ENCODE peak calls at places on chromosomes 16 and 17, in five cellular contexts. F, O, V, I and K are unnamed samples.

GRCh38 chr17:48610282-48611211 is at the start of gene HOXB7:
- DNase-seq in I (no peak), O (peak; percentile 75), F (no peak), V (peak; percentile 76), K (peak; percentile 62)

GRCh38 chr17:5364156-5364555 is 55.3 kb downstream of the NUP88 start:
- DNase-seq in I (no peak), O (no peak), F (no peak), V (no peak), K (peak; percentile 83)

GRCh38 chr17:7258731-7259554 is 3.3 kb downstream of the CLDN7 start:
- DNase-seq in I (peak; percentile 78), F (no peak), V (no peak), O (peak; percentile 64), K (peak; percentile 27)

GRCh38 chr17:81904600-81905423 is 2.8 kb downstream of the NPB start:
- DNase-seq in F (no peak), O (no peak), V (no peak), I (no peak), K (no peak)

GRCh38 chr16:86529160-86529559 is 18.8 kb downstream of the FOXF1 start:
- DNase-seq in O (no peak), V (no peak), I (no peak), F (no peak), K (peak; percentile 13)

GRCh38 chr17:8740486-8740885 is 4.2 kb downstream of the CCDC42 start:
- DNase-seq in I (no peak), O (no peak), F (peak; percentile 61), V (peak; percentile 14), K (no peak)

GRCh38 chr17:39222866-39223834 is 2.6 kb downstream of the STAC2 start:
- DNase-seq in I (no peak), V (no peak), F (no peak), O (no peak), K (no peak)

GRCh38 chr16:3480901-3481695 is 14.2 kb downstream of the C16orf90 start:
- DNase-seq in V (peak; percentile 64), I (peak; percentile 64), O (no peak), F (no peak), K (no peak)

GRCh38 chr16:62058412-62058811 is 22.2 kb upstream of the CDH8 start:
- DNase-seq in F (no peak), I (no peak), O (no peak), V (no peak), K (no peak)

GRCh38 chr17:61221181-61221580 is 178.5 kb upstream of the TBX2 start:
- DNase-seq in F (no peak), O (no peak), I (no peak), V (no peak), K (no peak)

GRCh38 chr16:47574091-47575054 is 113.2 kb downstream of the PHKB start:
- DNase-seq in O (no peak), F (no peak), V (no peak), I (no peak), K (peak; percentile 49)

GRCh38 chr16:2854700-2855309 is 3.2 kb downstream of the PRSS22 start:
- DNase-seq in I (no peak), F (peak; percentile 80), O (no peak), V (peak; percentile 61), K (no peak)

GRCh38 chr17:76513306-76513692 is 12.1 kb upstream of the RHBDF2 start:
- DNase-seq in V (no peak), F (no peak), O (no peak), I (no peak), K (no peak)

GRCh38 chr16:87487361-87487924 is 5.4 kb downstream of the ZCCHC14 start:
- DNase-seq in F (peak; percentile 72), O (no peak), I (peak; percentile 97), V (peak; percentile 41), K (no peak)

GRCh38 chr17:52383493-52384100 is 225.1 kb upstream of the CA10 start:
- DNase-seq in O (peak; percentile 70), I (peak; percentile 71), V (peak; percentile 13), F (peak; percentile 69), K (peak; percentile 0)

GRCh38 chr17:36185416-36185815 is 9.0 kb upstream of the TBC1D3B start:
- DNase-seq in F (no peak), V (no peak), O (no peak), I (no peak), K (no peak)

GRCh38 chr17:13337864-13338371 is 263.8 kb downstream of the HS3ST3A1 start:
- DNase-seq in V (peak; percentile 14), O (peak; percentile 62), I (peak; percentile 42), F (no peak), K (peak; percentile 78)
- TF ChIP-seq MAFK in V (no peak), O (peak; percentile 37), I (peak; percentile 56), F (no peak), K (peak; percentile 60)

DNA sequence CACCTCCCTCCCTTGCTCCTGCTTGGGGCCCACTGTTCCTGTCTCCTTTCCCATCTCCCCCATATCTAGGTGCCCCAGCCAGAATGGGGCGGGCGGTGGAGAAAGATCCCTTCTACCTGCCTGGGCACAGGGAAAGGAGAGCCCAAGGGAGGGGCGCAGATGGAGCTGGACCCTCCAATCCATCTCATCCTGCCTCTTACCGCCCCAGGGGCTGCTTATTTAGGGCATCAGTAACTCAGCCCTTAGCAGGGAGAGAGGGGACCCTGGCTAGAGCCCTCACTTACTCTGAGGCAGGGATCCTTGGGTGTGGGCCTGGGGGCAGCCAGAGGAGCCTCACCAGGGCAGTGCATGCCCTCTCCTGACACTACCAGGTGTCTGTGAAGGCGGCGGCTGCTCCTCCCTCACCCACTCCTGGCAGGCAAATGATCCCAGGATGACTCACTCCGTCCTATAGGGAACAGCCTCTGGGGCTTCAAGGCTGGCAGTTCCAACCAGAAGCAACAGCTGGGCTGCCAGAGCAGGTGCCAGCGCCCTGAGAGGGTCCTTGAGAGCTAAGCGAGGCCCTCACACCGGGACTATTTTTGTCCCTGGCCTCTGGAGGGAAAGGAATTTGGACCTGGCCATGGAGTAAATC is 16.3 kb upstream of the BCAR1 start:
- DNase-seq in V (no peak), O (peak; percentile 75), F (no peak), I (peak; percentile 71), K (peak; percentile 53)
- TF ChIP-seq MAFK in V (no peak), O (no peak), F (no peak), I (no peak), K (no peak)

DNA sequence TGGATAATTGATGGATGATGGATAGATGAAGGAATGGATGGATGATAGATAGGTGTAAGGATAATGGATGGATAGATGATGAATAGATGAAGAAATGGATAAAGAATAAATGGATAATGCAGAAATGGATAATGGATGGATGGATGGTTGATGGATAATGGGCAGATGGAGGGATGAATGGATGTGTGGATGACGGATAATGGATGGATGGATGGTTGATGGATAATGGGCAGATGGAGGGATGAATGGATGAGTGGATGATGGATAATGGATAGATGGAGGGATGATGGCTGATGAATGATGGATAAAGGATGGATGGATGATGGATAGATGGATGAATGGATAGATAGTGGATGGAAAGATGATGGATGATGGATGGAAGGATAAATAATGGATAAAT is 239.2 kb downstream of the KATNIP start:
- DNase-seq in O (no peak), F (no peak), V (no peak), I (no peak), K (no peak)
- TF ChIP-seq MAFK in O (no peak), F (no peak), V (no peak), I (no peak), K (no peak)

GRCh38 chr17:57507828-57508227 is 237.3 kb downstream of the CCDC182 start:
- DNase-seq in V (no peak), I (no peak), O (no peak), F (no peak), K (no peak)
- TF ChIP-seq MAFK in V (no peak), I (no peak), O (no peak), F (no peak), K (no peak)

GRCh38 chr16:66226762-66227161 is 139.7 kb upstream of the CDH5 start:
- DNase-seq in O (no peak), V (no peak), F (no peak), I (no peak), K (no peak)
- TF ChIP-seq MAFK in O (no peak), V (no peak), F (no peak), I (no peak), K (no peak)

DNA sequence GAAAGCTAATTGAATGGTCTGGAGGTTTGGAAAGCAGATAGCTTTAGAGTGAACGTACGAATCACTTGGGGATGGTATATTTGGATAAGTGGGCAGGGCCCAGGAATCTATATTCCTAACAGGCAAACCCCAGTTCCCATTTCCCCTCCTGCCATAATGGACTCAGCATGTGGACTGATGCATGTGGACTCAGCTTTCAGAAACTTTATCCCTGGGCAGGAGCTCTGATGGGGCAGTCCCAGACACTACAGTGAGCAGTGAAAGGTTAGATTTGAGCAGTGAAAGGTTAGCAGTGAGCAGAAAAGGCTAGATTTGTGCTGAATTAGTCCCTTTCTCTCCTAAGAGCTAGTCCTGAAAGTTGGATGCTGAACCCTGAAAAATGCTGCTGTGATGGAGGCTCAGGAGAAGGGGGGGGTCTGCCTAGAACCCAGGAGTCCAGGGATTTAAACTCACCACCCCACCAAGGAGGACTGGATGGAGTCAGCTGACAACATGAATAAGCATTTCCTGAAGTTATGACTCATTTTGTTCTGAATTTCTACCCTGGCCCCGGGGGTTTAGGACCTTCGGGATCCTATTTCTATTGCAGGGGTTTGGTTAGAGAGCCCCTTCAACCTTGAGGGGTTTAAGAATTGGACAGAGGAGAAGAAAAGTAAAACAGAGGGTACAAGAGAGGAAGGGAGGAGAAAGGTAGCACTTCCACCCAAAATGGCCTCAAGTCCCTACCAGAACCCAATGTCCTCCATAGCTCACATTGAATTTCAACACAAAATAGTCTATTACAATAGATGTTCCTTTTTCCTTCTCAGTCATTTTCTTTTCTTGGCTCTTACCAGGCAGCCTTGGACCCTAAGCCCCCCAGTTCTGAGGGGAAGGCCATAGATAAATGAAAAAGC is 10.3 kb upstream of the FZD2 start:
- DNase-seq in O (no peak), F (no peak), I (no peak), V (peak; percentile 65), K (peak; percentile 73)
- TF ChIP-seq MAFK in O (peak; percentile 43), F (no peak), I (no peak), V (peak; percentile 66), K (no peak)

GRCh38 chr17:56109811-56110210 is 43.5 kb upstream of the ANKFN1 start:
- DNase-seq in F (no peak), I (no peak), O (no peak), V (no peak), K (no peak)

GRCh38 chr17:56108811-56109284 is 44.4 kb upstream of the ANKFN1 start:
- DNase-seq in F (no peak), V (no peak), I (peak; percentile 74), O (peak; percentile 59), K (no peak)

GRCh38 chr17:56110463-56111138 is 42.7 kb upstream of the ANKFN1 start:
- DNase-seq in I (no peak), O (peak; percentile 22), F (no peak), V (no peak), K (no peak)

GRCh38 chr17:56114469-56114868 is 38.8 kb upstream of the ANKFN1 start:
- DNase-seq in F (no peak), O (no peak), V (no peak), I (no peak), K (no peak)

GRCh38 chr17:56112086-56112485 is 41.2 kb upstream of the ANKFN1 start:
- DNase-seq in O (no peak), V (no peak), I (no peak), F (no peak), K (peak; percentile 64)
- TF ChIP-seq MAFK in O (no peak), V (no peak), I (no peak), F (no peak), K (no peak)

GRCh38 chr17:18859256-18859655 is 1.3 kb downstream of the PRPSAP2 start:
- DNase-seq in I (peak; percentile 28), F (peak; percentile 32), V (no peak), O (no peak), K (peak; percentile 73)
- TF ChIP-seq MAFK in I (no peak), F (no peak), V (no peak), O (no peak), K (no peak)

GRCh38 chr17:45688353-45688752 is 95.8 kb upstream of the CRHR1 start:
- DNase-seq in V (no peak), I (no peak), F (no peak), O (no peak), K (no peak)
- TF ChIP-seq MAFK in V (no peak), I (no peak), F (no peak), O (no peak), K (no peak)